ENCODE peak calls at places on chromosomes 13 and 19, in seven cellular contexts. One of them, this sample, is unnamed.

GRCh38 chr13:57996717-57997116 is 365.2 kb downstream of the PCDH17 start:
- DNase-seq in cardiac muscle cell: no peak
- DNase-seq in HL-60: no peak
- DNase-seq in tibial artery: no peak
- DNase-seq in gastrocnemius medialis: no peak
- DNase-seq in esophagus muscularis mucosa: no peak
- DNase-seq in endodermal cell: no peak
- DNase-seq in this sample: peak; percentile 7

GRCh38 chr13:77492982-77493381 is 42.5 kb upstream of the SCEL start:
- DNase-seq in cardiac muscle cell: peak; percentile 23
- DNase-seq in HL-60: peak; percentile 34
- DNase-seq in tibial artery: no peak
- DNase-seq in gastrocnemius medialis: no peak
- DNase-seq in esophagus muscularis mucosa: no peak
- DNase-seq in endodermal cell: no peak
- DNase-seq in this sample: peak; percentile 71

GRCh38 chr13:97967226-97967625 is 13.8 kb downstream of the IPO5 start:
- DNase-seq in cardiac muscle cell: no peak
- DNase-seq in HL-60: no peak
- DNase-seq in tibial artery: no peak
- DNase-seq in gastrocnemius medialis: no peak
- DNase-seq in esophagus muscularis mucosa: no peak
- DNase-seq in endodermal cell: no peak
- DNase-seq in this sample: no peak

GRCh38 chr13:29954082-29955043 is 103.9 kb upstream of the UBL3 start:
- DNase-seq in cardiac muscle cell: no peak
- DNase-seq in HL-60: no peak
- DNase-seq in tibial artery: no peak
- DNase-seq in gastrocnemius medialis: no peak
- DNase-seq in esophagus muscularis mucosa: no peak
- DNase-seq in endodermal cell: no peak
- DNase-seq in this sample: no peak

GRCh38 chr13:112457081-112457480 is 80.9 kb downstream of the SPACA7 start:
- DNase-seq in cardiac muscle cell: no peak
- DNase-seq in HL-60: no peak
- DNase-seq in tibial artery: no peak
- DNase-seq in gastrocnemius medialis: no peak
- DNase-seq in esophagus muscularis mucosa: peak; percentile 79
- DNase-seq in endodermal cell: no peak
- DNase-seq in this sample: no peak

GRCh38 chr19:35142531-35143230 is 374 bp upstream of the FXYD7 start:
- DNase-seq in cardiac muscle cell: peak; percentile 75
- DNase-seq in HL-60: peak; percentile 49
- DNase-seq in tibial artery: peak; percentile 36
- DNase-seq in gastrocnemius medialis: no peak
- DNase-seq in esophagus muscularis mucosa: no peak
- DNase-seq in endodermal cell: peak; percentile 94
- DNase-seq in this sample: peak; percentile 40

GRCh38 chr19:45413497-45413896 is 7.1 kb downstream of the POLR1G start:
- DNase-seq in cardiac muscle cell: no peak
- DNase-seq in HL-60: no peak
- DNase-seq in tibial artery: no peak
- DNase-seq in gastrocnemius medialis: no peak
- DNase-seq in esophagus muscularis mucosa: no peak
- DNase-seq in endodermal cell: no peak
- DNase-seq in this sample: peak; percentile 68

GRCh38 chr19:4069331-4069959 is 2.7 kb upstream of the ZBTB7A start:
- DNase-seq in cardiac muscle cell: no peak
- DNase-seq in HL-60: peak; percentile 62
- DNase-seq in tibial artery: no peak
- DNase-seq in gastrocnemius medialis: no peak
- DNase-seq in esophagus muscularis mucosa: no peak
- DNase-seq in endodermal cell: peak; percentile 50
- DNase-seq in this sample: no peak

GRCh38 chr19:655691-656090 is 7.3 kb downstream of the RNF126 start:
- DNase-seq in cardiac muscle cell: no peak
- DNase-seq in HL-60: no peak
- DNase-seq in tibial artery: no peak
- DNase-seq in gastrocnemius medialis: no peak
- DNase-seq in esophagus muscularis mucosa: no peak
- DNase-seq in endodermal cell: no peak
- DNase-seq in this sample: no peak

GRCh38 chr13:112958127-112958989 is 10.7 kb upstream of the MCF2L start:
- DNase-seq in cardiac muscle cell: no peak
- DNase-seq in HL-60: no peak
- DNase-seq in tibial artery: no peak
- DNase-seq in gastrocnemius medialis: no peak
- DNase-seq in esophagus muscularis mucosa: no peak
- DNase-seq in endodermal cell: peak; percentile 31
- DNase-seq in this sample: no peak

GRCh38 chr13:48125794-48126228 is 30.9 kb upstream of the MED4 start:
- DNase-seq in cardiac muscle cell: peak; percentile 3
- DNase-seq in HL-60: no peak
- DNase-seq in tibial artery: peak; percentile 37
- DNase-seq in gastrocnemius medialis: peak; percentile 6
- DNase-seq in esophagus muscularis mucosa: no peak
- DNase-seq in endodermal cell: no peak
- DNase-seq in this sample: peak; percentile 71

GRCh38 chr13:99657848-99658265 is 156.6 kb downstream of the TM9SF2 start:
- DNase-seq in cardiac muscle cell: peak; percentile 32
- DNase-seq in HL-60: no peak
- DNase-seq in tibial artery: peak; percentile 37
- DNase-seq in gastrocnemius medialis: no peak
- DNase-seq in esophagus muscularis mucosa: peak; percentile 91
- DNase-seq in endodermal cell: peak; percentile 86
- DNase-seq in this sample: peak; percentile 43

GRCh38 chr19:45470147-45471081 is 2.6 kb downstream of the FOSB start:
- DNase-seq in cardiac muscle cell: peak; percentile 51
- DNase-seq in HL-60: no peak
- DNase-seq in tibial artery: peak; percentile 46
- DNase-seq in gastrocnemius medialis: no peak
- DNase-seq in esophagus muscularis mucosa: no peak
- DNase-seq in endodermal cell: no peak
- DNase-seq in this sample: peak; percentile 25

GRCh38 chr13:37068962-37069361 is 9.5 kb upstream of the SUPT20H start:
- DNase-seq in cardiac muscle cell: no peak
- DNase-seq in HL-60: no peak
- DNase-seq in tibial artery: no peak
- DNase-seq in gastrocnemius medialis: no peak
- DNase-seq in esophagus muscularis mucosa: no peak
- DNase-seq in endodermal cell: no peak
- DNase-seq in this sample: peak; percentile 55

GRCh38 chr19:35318679-35319448 is 10.1 kb upstream of the CD22 start:
- DNase-seq in cardiac muscle cell: no peak
- DNase-seq in HL-60: peak; percentile 43
- DNase-seq in tibial artery: peak; percentile 62
- DNase-seq in gastrocnemius medialis: peak; percentile 30
- DNase-seq in esophagus muscularis mucosa: no peak
- DNase-seq in endodermal cell: no peak
- DNase-seq in this sample: peak; percentile 52

GRCh38 chr13:20191902-20192469 is 752 bp downstream of the GJB2 start:
- DNase-seq in cardiac muscle cell: no peak
- DNase-seq in HL-60: peak; percentile 33
- DNase-seq in tibial artery: no peak
- DNase-seq in gastrocnemius medialis: no peak
- DNase-seq in esophagus muscularis mucosa: peak; percentile 80
- DNase-seq in endodermal cell: peak; percentile 81
- DNase-seq in this sample: peak; percentile 31

GRCh38 chr19:37077615-37077928 is 661 bp upstream of the ZNF420 start:
- DNase-seq in cardiac muscle cell: no peak
- DNase-seq in HL-60: no peak
- DNase-seq in tibial artery: no peak
- DNase-seq in gastrocnemius medialis: no peak
- DNase-seq in esophagus muscularis mucosa: no peak
- DNase-seq in endodermal cell: no peak
- DNase-seq in this sample: no peak

GRCh38 chr19:4922530-4923378 is 13.5 kb downstream of the UHRF1 start:
- DNase-seq in cardiac muscle cell: no peak
- DNase-seq in HL-60: peak; percentile 85
- DNase-seq in tibial artery: no peak
- DNase-seq in gastrocnemius medialis: no peak
- DNase-seq in esophagus muscularis mucosa: no peak
- DNase-seq in endodermal cell: no peak
- DNase-seq in this sample: peak; percentile 52

GRCh38 chr19:11674067-11674492 is 64.7 kb downstream of the ZNF823 start:
- DNase-seq in cardiac muscle cell: no peak
- DNase-seq in HL-60: no peak
- DNase-seq in tibial artery: no peak
- DNase-seq in gastrocnemius medialis: no peak
- DNase-seq in esophagus muscularis mucosa: no peak
- DNase-seq in endodermal cell: no peak
- DNase-seq in this sample: no peak

GRCh38 chr19:11675569-11675968 is 63.2 kb downstream of the ZNF823 start:
- DNase-seq in cardiac muscle cell: no peak
- DNase-seq in HL-60: no peak
- DNase-seq in tibial artery: no peak
- DNase-seq in gastrocnemius medialis: no peak
- DNase-seq in esophagus muscularis mucosa: no peak
- DNase-seq in endodermal cell: no peak
- DNase-seq in this sample: no peak

GRCh38 chr19:11678504-11678903 is 60.2 kb downstream of the ZNF823 start:
- DNase-seq in cardiac muscle cell: no peak
- DNase-seq in HL-60: no peak
- DNase-seq in tibial artery: no peak
- DNase-seq in gastrocnemius medialis: no peak
- DNase-seq in esophagus muscularis mucosa: no peak
- DNase-seq in endodermal cell: no peak
- DNase-seq in this sample: no peak

DNA sequence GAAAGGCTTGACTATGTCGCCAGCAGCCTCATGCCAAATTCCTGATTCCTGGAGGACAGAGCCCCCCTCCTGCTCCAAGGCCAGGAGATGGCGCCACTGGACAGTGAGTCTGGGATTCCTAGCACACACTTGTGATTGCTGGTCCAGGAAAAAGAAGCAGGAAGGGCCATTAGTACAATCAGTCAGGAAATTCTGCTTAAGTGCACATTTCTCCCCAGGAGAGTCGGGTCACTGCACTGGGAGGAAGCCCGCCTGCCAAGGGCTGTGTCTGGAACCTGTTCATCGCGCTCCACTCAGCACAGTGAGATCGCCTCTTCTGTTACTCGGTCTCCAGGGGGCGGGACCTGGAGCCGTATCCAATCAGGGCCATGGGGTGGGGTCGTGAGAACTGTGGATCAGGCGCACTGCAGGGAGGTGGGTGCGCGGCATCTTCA is 65.1 kb downstream of the ZNF823 start:
- DNase-seq in cardiac muscle cell: peak; percentile 88
- DNase-seq in HL-60: no peak
- DNase-seq in tibial artery: peak; percentile 67
- DNase-seq in gastrocnemius medialis: peak; percentile 16
- DNase-seq in esophagus muscularis mucosa: no peak
- DNase-seq in endodermal cell: peak; percentile 93
- DNase-seq in this sample: peak; percentile 73
- H3K4me3 ChIP-seq in cardiac muscle cell: peak overlapping the region; percentile 38
- H3K4me3 ChIP-seq in HL-60: no peak overlapping the region
- H3K4me3 ChIP-seq in tibial artery: peak overlapping the region; percentile 46
- H3K4me3 ChIP-seq in gastrocnemius medialis: peak overlapping the region; percentile 29
- H3K4me3 ChIP-seq in esophagus muscularis mucosa: peak overlapping the region; percentile 48
- H3K4me3 ChIP-seq in endodermal cell: peak overlapping the region; percentile 58
- H3K4me3 ChIP-seq in this sample: peak overlapping the region; percentile 43

DNA sequence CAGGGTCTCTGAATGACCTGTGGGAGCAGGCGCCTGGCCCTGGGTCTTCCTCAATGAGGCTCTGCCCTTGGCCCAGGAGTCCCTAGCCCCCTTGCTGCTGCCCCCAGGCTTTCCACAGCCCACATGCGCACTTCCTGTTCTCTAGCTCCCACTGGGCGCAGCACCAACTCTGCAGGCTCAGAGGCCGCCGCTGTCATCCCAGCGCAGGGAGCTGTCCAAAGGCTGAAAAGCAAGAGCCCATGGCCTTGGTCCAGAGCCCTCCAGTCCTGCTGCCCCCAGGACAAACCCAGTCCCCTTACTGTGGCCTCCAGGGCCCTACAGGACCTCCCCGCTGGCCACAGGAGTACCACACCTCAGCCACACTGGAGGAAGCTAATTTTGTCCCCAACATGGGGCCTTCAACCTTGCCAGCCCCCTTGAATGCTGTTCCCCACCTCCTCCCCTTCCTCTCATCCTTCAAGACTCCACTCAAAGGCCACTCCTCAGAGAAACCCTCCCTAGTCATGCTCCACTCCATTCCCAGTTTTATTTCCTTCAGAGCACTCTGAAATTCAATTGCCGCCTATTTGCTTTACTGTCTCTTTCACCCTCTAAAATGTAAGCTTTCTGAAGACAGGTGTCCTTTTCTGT is 8.0 kb upstream of the POU2F2 start:
- DNase-seq in cardiac muscle cell: peak; percentile 91
- DNase-seq in HL-60: peak; percentile 76
- DNase-seq in tibial artery: peak; percentile 39
- DNase-seq in gastrocnemius medialis: no peak
- DNase-seq in esophagus muscularis mucosa: no peak
- DNase-seq in endodermal cell: peak; percentile 97
- DNase-seq in this sample: peak; percentile 83
- TF ChIP-seq CTCF in cardiac muscle cell: peak; percentile 10
- TF ChIP-seq CTCF in HL-60: no peak
- TF ChIP-seq CTCF in tibial artery: no peak
- TF ChIP-seq CTCF in gastrocnemius medialis: no peak
- TF ChIP-seq CTCF in esophagus muscularis mucosa: no peak
- TF ChIP-seq CTCF in endodermal cell: no peak
- TF ChIP-seq CTCF in this sample: peak; percentile 22

DNA sequence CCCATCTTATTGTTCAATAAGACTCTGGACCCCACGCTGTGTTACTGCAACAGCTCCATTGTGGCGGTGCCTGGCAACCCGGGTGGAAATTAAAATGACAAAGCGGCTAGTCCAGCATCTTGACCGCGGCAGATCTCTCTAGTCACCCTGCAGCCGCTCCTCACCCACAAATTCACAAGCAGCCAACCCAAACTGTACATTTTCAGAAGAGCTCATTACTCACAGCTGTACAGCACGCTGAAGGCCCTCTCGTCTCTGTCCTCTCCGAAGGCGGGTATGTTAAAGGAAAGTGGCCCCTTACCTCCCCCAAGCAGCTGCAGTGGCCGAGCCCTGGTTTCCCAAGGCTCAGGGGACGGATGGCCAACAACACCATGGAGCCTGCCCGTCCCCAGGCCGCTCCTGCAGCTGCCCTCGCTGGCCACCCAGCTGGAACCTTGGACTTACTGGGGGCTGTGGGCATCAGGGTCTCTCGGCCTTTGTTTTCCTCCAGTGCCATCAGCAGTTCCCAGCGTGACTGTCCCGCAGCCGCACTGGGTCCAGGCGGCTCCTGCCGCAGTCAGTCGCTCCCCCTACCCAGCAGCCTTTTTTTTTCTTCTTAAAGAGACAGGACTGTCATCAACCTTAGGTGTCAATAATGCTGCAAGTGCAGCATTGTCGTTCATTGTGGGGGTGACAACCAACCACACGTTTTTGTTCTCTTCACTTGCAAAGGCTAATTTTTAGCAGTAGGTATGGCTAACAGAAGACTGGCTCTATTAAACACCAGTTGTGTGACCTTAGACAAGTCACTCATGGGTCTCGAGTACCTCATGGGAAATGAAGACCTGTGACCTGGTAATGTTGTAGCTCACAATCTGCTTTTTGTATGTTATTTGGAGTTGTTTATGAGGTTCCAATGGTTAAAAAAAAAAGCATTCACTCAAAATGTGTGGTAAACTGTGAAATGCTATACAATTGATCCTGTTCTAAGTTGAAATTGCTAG is at the start of gene SACS:
- DNase-seq in cardiac muscle cell: peak; percentile 76
- DNase-seq in HL-60: no peak
- DNase-seq in tibial artery: no peak
- DNase-seq in gastrocnemius medialis: peak; percentile 28
- DNase-seq in esophagus muscularis mucosa: peak; percentile 91
- DNase-seq in endodermal cell: peak; percentile 94
- DNase-seq in this sample: peak; percentile 47
- H3K4me3 ChIP-seq in cardiac muscle cell: peak within 1 kb of the TSS; percentile 90
- H3K4me3 ChIP-seq in HL-60: no peak within 1 kb of the TSS
- H3K4me3 ChIP-seq in tibial artery: peak within 1 kb of the TSS; percentile 71
- H3K4me3 ChIP-seq in gastrocnemius medialis: peak within 1 kb of the TSS; percentile 67
- H3K4me3 ChIP-seq in esophagus muscularis mucosa: peak within 1 kb of the TSS; percentile 56
- H3K4me3 ChIP-seq in endodermal cell: peak within 1 kb of the TSS; percentile 89
- H3K4me3 ChIP-seq in this sample: peak within 1 kb of the TSS; percentile 74

GRCh38 chr19:38209671-38210457 is 14.2 kb downstream of the DPF1 start:
- DNase-seq in cardiac muscle cell: peak; percentile 28
- DNase-seq in HL-60: no peak
- DNase-seq in tibial artery: peak; percentile 74
- DNase-seq in gastrocnemius medialis: peak; percentile 54
- DNase-seq in esophagus muscularis mucosa: peak; percentile 95
- DNase-seq in endodermal cell: peak; percentile 76
- DNase-seq in this sample: peak; percentile 27
- TF ChIP-seq CTCF in cardiac muscle cell: no peak
- TF ChIP-seq CTCF in HL-60: no peak
- TF ChIP-seq CTCF in tibial artery: no peak
- TF ChIP-seq CTCF in gastrocnemius medialis: no peak
- TF ChIP-seq CTCF in esophagus muscularis mucosa: no peak
- TF ChIP-seq CTCF in endodermal cell: no peak
- TF ChIP-seq CTCF in this sample: no peak

This sample was measured in choroid plexus epithelial cell.